ENCODE peak calls at places on chromosomes 5 and 9, in six cellular contexts. R, L, Z, A, J and D are unnamed samples.
A peak's percentile ranks its signal among the peaks of the same experiment; 100 is the strongest.

GRCh38 chr5:139110526-139111168 is 87.5 kb downstream of the SIL1 start:
- DNase-seq in R (no peak), L (no peak), A (no peak), Z (no peak), J (no peak), D (no peak)

GRCh38 chr9:27181381-27181780 is 72.4 kb downstream of the TEK start:
- DNase-seq in J (no peak), R (no peak), L (no peak), Z (peak; percentile 52), A (no peak), D (no peak)

GRCh38 chr9:98521141-98521540 is 187.6 kb downstream of the GABBR2 start:
- DNase-seq in L (no peak), A (no peak), Z (peak; percentile 49), J (no peak), R (no peak), D (no peak)

GRCh38 chr9:114483499-114483898 is 21.8 kb downstream of the WHRN start:
- DNase-seq in Z (no peak), J (no peak), A (no peak), R (no peak), L (no peak), D (no peak)

GRCh38 chr5:34976347-34976746 is 47.0 kb downstream of the DNAJC21 start:
- DNase-seq in J (no peak), A (no peak), R (no peak), Z (no peak), L (no peak), D (no peak)

GRCh38 chr5:67073045-67073444 is 123.6 kb downstream of the CD180 start:
- DNase-seq in A (no peak), R (no peak), L (no peak), J (no peak), Z (no peak), D (no peak)

GRCh38 chr9:27535701-27536118 is 6.1 kb upstream of the MOB3B start:
- DNase-seq in R (no peak), Z (no peak), A (peak; percentile 69), L (no peak), J (no peak), D (peak; percentile 47)

GRCh38 chr5:81749562-81750307 is 1.2 kb downstream of the SSBP2 start:
- DNase-seq in A (peak; percentile 75), Z (no peak), J (peak; percentile 35), L (peak; percentile 38), R (peak; percentile 59), D (peak; percentile 51)

GRCh38 chr5:58628626-58629025 is 45.8 kb downstream of the RAB3C start:
- DNase-seq in Z (no peak), R (no peak), J (no peak), A (no peak), L (no peak), D (no peak)

GRCh38 chr5:127596501-127596900 is 52.4 kb upstream of the CTXN3 start:
- DNase-seq in J (no peak), L (no peak), Z (no peak), R (no peak), A (no peak), D (no peak)

GRCh38 chr5:158317507-158317906 is 458.6 kb upstream of the CLINT1 start:
- DNase-seq in A (no peak), L (no peak), Z (no peak), R (no peak), J (no peak), D (no peak)

GRCh38 chr9:34992376-34992951 is 2.9 kb downstream of the DNAJB5 start:
- DNase-seq in A (peak; percentile 45), J (no peak), L (peak; percentile 39), Z (peak; percentile 85), R (peak; percentile 72), D (no peak)

GRCh38 chr5:176732306-176732705 is 78.1 kb upstream of the UNC5A start:
- DNase-seq in R (no peak), Z (no peak), A (no peak), L (no peak), J (no peak), D (no peak)

GRCh38 chr5:98076501-98076900 is 697.0 kb upstream of the RGMB start:
- DNase-seq in Z (no peak), A (no peak), J (no peak), R (no peak), L (no peak), D (no peak)

GRCh38 chr5:43771611-43772031 is 168.6 kb downstream of the NNT start:
- DNase-seq in J (no peak), Z (no peak), L (no peak), A (no peak), R (no peak), D (no peak)

GRCh38 chr5:61779743-61780142 is 447.7 kb downstream of the ZSWIM6 start:
- DNase-seq in L (no peak), R (no peak), Z (no peak), A (no peak), J (no peak), D (no peak)

GRCh38 chr5:159975462-159976019 is 33.4 kb upstream of the TTC1 start:
- DNase-seq in R (no peak), Z (peak; percentile 75), L (no peak), A (peak; percentile 28), J (no peak), D (peak; percentile 46)

GRCh38 chr5:4018007-4018406 is 422.4 kb downstream of the IRX1 start:
- DNase-seq in Z (no peak), L (no peak), J (no peak), R (no peak), A (no peak), D (no peak)

GRCh38 chr5:80905405-80905804 is 54.8 kb upstream of the RASGRF2 start:
- DNase-seq in L (no peak), Z (no peak), A (no peak), R (no peak), J (no peak), D (no peak)

GRCh38 chr9:128098017-128098935 is 29.3 kb downstream of the PTGES2 start:
- DNase-seq in Z (peak; percentile 92), J (no peak), L (peak; percentile 21), A (peak; percentile 94), R (peak; percentile 71), D (peak; percentile 92)

GRCh38 chr5:35230043-35230611 is at the start of gene PRLR:
- DNase-seq in L (no peak), Z (no peak), A (peak; percentile 67), J (no peak), R (peak; percentile 5), D (peak; percentile 38)

GRCh38 chr9:121651295-121652036 is at the start of gene DAB2IP:
- DNase-seq in J (no peak), R (no peak), Z (no peak), L (no peak), A (peak; percentile 95), D (peak; percentile 90)

GRCh38 chr5:141883184-141883947 is 5.2 kb upstream of the PCDH1 start:
- DNase-seq in Z (no peak), A (peak; percentile 89), J (no peak), R (peak; percentile 41), L (no peak), D (peak; percentile 77)

GRCh38 chr5:168874713-168875380 is 295.7 kb upstream of the PANK3 start:
- DNase-seq in Z (no peak), J (no peak), R (no peak), L (no peak), A (no peak), D (peak; percentile 30)

GRCh38 chr5:133806847-133807246 is 161.6 kb downstream of the C5orf15 start:
- DNase-seq in L (no peak), A (peak; percentile 44), J (no peak), R (no peak), Z (no peak), D (no peak)

GRCh38 chr5:1564182-1564748 is 40.5 kb upstream of the LPCAT1 start:
- DNase-seq in L (no peak), J (no peak), Z (no peak), R (no peak), A (peak; percentile 69), D (no peak)

GRCh38 chr9:9469271-9469670 is 1143.5 kb downstream of the PTPRD start:
- DNase-seq in Z (no peak), R (no peak), J (no peak), L (no peak), A (no peak), D (no peak)

GRCh38 chr9:69276775-69277174 is 48.2 kb upstream of the ENTREP1 start:
- DNase-seq in J (no peak), R (no peak), Z (peak; percentile 5), A (no peak), L (no peak), D (no peak)

GRCh38 chr9:33750307-33750838 is 45.0 kb upstream of the PRSS3 start:
- DNase-seq in Z (no peak), J (no peak), L (no peak), R (no peak), A (peak; percentile 51), D (peak; percentile 47)

GRCh38 chr9:21294325-21294724 is 10.8 kb downstream of the IFNA5 start:
- DNase-seq in L (no peak), Z (peak; percentile 17), J (no peak), A (no peak), R (no peak), D (peak; percentile 16)